ENCODE peak calls at places on chromosomes 3 and 15, in six cellular contexts. H is WTC11; P is left cardiac atrium; N is CD8-positive, alpha-beta memory T cell; Z is tibial nerve; U is hepatocyte. V is an unnamed sample.

GRCh38 chr3:183315739-183316138 is 62.7 kb downstream of the B3GNT5 start:
- DNase-seq in P (no peak), N (no peak), U (peak), Z (no peak), H (no peak), V (no peak)

GRCh38 chr15:92196342-92196741 is 197.3 kb upstream of the ST8SIA2 start:
- DNase-seq in N (no peak), Z (no peak), U (no peak), P (no peak), H (no peak), V (no peak)

GRCh38 chr3:10192953-10193691 is 28.4 kb downstream of the IRAK2 start:
- DNase-seq in P (peak), Z (no peak), H (peak), N (peak), U (peak), V (peak)

GRCh38 chr3:46867550-46867898 is 4.3 kb upstream of the MYL3 start:
- DNase-seq in N (no peak), U (no peak), H (no peak), P (peak), Z (peak), V (no peak)

GRCh38 chr3:136380530-136380929 is 130.4 kb downstream of the PCCB start:
- DNase-seq in P (no peak), N (no peak), Z (no peak), U (no peak), H (no peak), V (no peak)

GRCh38 chr3:46062679-46063078 is 35.4 kb upstream of the XCR1 start:
- DNase-seq in U (no peak), H (no peak), Z (no peak), N (no peak), P (no peak), V (no peak)

GRCh38 chr3:149658444-149659172 is 783 bp upstream of the WWTR1 start:
- DNase-seq in H (peak), P (peak), Z (peak), N (peak), U (peak), V (peak)

GRCh38 chr3:170033489-170033888 is 4.3 kb upstream of the GPR160 start:
- DNase-seq in P (no peak), U (no peak), N (peak), Z (no peak), H (no peak), V (peak)

GRCh38 chr3:109355625-109356441 is 18.5 kb upstream of the DPPA4 start:
- DNase-seq in Z (no peak), U (no peak), H (peak), N (no peak), P (no peak), V (no peak)

GRCh38 chr3:170496868-170497140 is 78.1 kb downstream of the CLDN11 start:
- DNase-seq in Z (no peak), H (no peak), N (no peak), U (no peak), P (no peak), V (no peak)

GRCh38 chr3:48301814-48302194 is 31.7 kb downstream of the SPINK8 start:
- DNase-seq in U (peak), Z (no peak), P (peak), N (no peak), H (no peak), V (peak)

GRCh38 chr15:26561994-26562730 is 210.7 kb downstream of the GABRB3 start:
- DNase-seq in H (no peak), P (no peak), U (no peak), Z (no peak), N (no peak), V (no peak)

GRCh38 chr3:114221165-114221880 is 16.1 kb downstream of the ZNF80 start:
- DNase-seq in U (no peak), N (peak), H (no peak), P (peak), Z (no peak), V (no peak)

GRCh38 chr3:184556502-184557347 is 4.9 kb upstream of the EPHB3 start:
- DNase-seq in N (no peak), H (no peak), U (no peak), P (no peak), Z (no peak), V (no peak)

GRCh38 chr3:150309557-150309956 is 98.5 kb upstream of the TSC22D2 start:
- DNase-seq in U (no peak), H (no peak), P (no peak), Z (no peak), N (no peak), V (no peak)

GRCh38 chr3:146155022-146155421 is 6.0 kb downstream of the PLOD2 start:
- DNase-seq in N (no peak), U (no peak), H (no peak), Z (no peak), P (no peak), V (no peak)

GRCh38 chr15:40873625-40874561 is at the start of gene RHOV:
- DNase-seq in Z (no peak), U (peak), P (peak), N (peak), H (peak), V (peak)

GRCh38 chr3:197151562-197151961 is 121.9 kb upstream of the MELTF start:
- DNase-seq in P (peak), H (no peak), N (no peak), U (peak), Z (no peak), V (peak)

GRCh38 chr15:90637693-90638092 is 79.5 kb upstream of the BLM start:
- DNase-seq in P (no peak), H (no peak), N (no peak), Z (no peak), U (no peak), V (peak)

GRCh38 chr15:101198031-101198430 is 53.8 kb downstream of the CHSY1 start:
- DNase-seq in U (no peak), N (no peak), H (no peak), P (no peak), Z (no peak), V (no peak)

GRCh38 chr3:15292765-15293522 is 39.4 kb downstream of the SH3BP5 start:
- DNase-seq in U (no peak), P (peak), H (no peak), Z (no peak), N (no peak), V (no peak)

GRCh38 chr15:69857246-69857645 is 240.5 kb downstream of the TLE3 start:
- DNase-seq in P (no peak), Z (no peak), N (no peak), U (no peak), H (no peak), V (no peak)

GRCh38 chr15:33612721-33613304 is 302.0 kb downstream of the RYR3 start:
- DNase-seq in U (no peak), P (no peak), H (no peak), Z (no peak), N (no peak), V (no peak)

GRCh38 chr3:180383332-180384020 is 218.5 kb upstream of the TTC14 start:
- DNase-seq in P (no peak), N (no peak), U (no peak), Z (no peak), H (no peak), V (peak)

GRCh38 chr15:74389115-74390048 is 21.9 kb upstream of the CYP11A1 start:
- DNase-seq in Z (no peak), H (no peak), U (peak), P (no peak), N (no peak), V (peak)

GRCh38 chr15:51080286-51080685 is 14.4 kb downstream of the TNFAIP8L3 start:
- DNase-seq in U (no peak), P (no peak), Z (no peak), N (no peak), H (no peak), V (no peak)

GRCh38 chr3:60743631-60744164 is 507.6 kb downstream of the FHIT start:
- DNase-seq in U (no peak), N (no peak), P (no peak), H (peak), Z (no peak), V (peak)

GRCh38 chr3:66856555-66856954 is 141.6 kb upstream of the KBTBD8 start:
- DNase-seq in Z (no peak), N (no peak), H (no peak), U (no peak), P (no peak), V (no peak)

GRCh38 chr3:150627557-150627956 is 24.4 kb downstream of the SELENOT start:
- DNase-seq in H (no peak), Z (no peak), U (peak), N (no peak), P (no peak), V (no peak)

GRCh38 chr3:40130721-40131120 is 178.8 kb upstream of the EIF1B start:
- DNase-seq in P (no peak), U (no peak), N (no peak), Z (no peak), H (no peak), V (no peak)

GRCh38 chr3:61725851-61726333 is 164.5 kb downstream of the PTPRG start:
- DNase-seq in U (peak), H (no peak), N (no peak), P (no peak), Z (no peak), V (peak)